ENCODE peak calls at places on chromosomes 11 and 22, in five cellular contexts. S, O, V, Y and T are unnamed samples.

GRCh38 chr11:59754494-59754858 is 700 bp upstream of the STX3 start:
- DNase-seq in S (no peak), O (peak; percentile 59), V (no peak), Y (peak; percentile 40), T (no peak)

GRCh38 chr11:70205049-70205725 is 2.1 kb downstream of the FADD start:
- DNase-seq in S (no peak), O (no peak), V (peak; percentile 35), Y (no peak), T (no peak)

GRCh38 chr11:131524186-131524585 is 153.8 kb downstream of the NTM start:
- DNase-seq in S (no peak), O (no peak), V (no peak), Y (no peak), T (no peak)

GRCh38 chr11:76782526-76783293 is 446 bp upstream of the TSKU start:
- DNase-seq in S (peak; percentile 93), O (peak; percentile 89), V (peak; percentile 94), Y (peak; percentile 85), T (peak; percentile 90)

GRCh38 chr11:134460044-134460371 is 48.0 kb upstream of the B3GAT1 start:
- DNase-seq in S (no peak), O (no peak), V (no peak), Y (no peak), T (no peak)

GRCh38 chr11:47552086-47552580 is 799 bp downstream of the CELF1 start:
- DNase-seq in S (no peak), O (peak; percentile 42), V (peak; percentile 53), Y (peak; percentile 56), T (no peak)

GRCh38 chr22:22945195-22945594 is 57.6 kb downstream of the IGLL5 start:
- DNase-seq in S (no peak), O (no peak), V (no peak), Y (no peak), T (no peak)

GRCh38 chr22:44460287-44461082 is 37.5 kb downstream of the RTL6 start:
- DNase-seq in S (no peak), O (no peak), V (no peak), Y (no peak), T (no peak)

GRCh38 chr11:67050139-67050538 is 6.5 kb upstream of the RHOD start:
- DNase-seq in S (no peak), O (no peak), V (no peak), Y (no peak), T (no peak)

GRCh38 chr11:74948546-74948897 is 369 bp downstream of the XRRA1 start:
- DNase-seq in S (no peak), O (peak; percentile 38), V (peak; percentile 30), Y (no peak), T (no peak)

GRCh38 chr22:21816787-21817496 is 50.5 kb downstream of the MAPK1 start:
- DNase-seq in S (no peak), O (peak; percentile 86), V (peak; percentile 97), Y (no peak), T (peak; percentile 88)

GRCh38 chr11:34754171-34754823 is 133.4 kb downstream of the EHF start:
- DNase-seq in S (no peak), O (no peak), V (peak; percentile 21), Y (no peak), T (no peak)

GRCh38 chr11:130241697-130242096 is 73.0 kb downstream of the ZBTB44 start:
- DNase-seq in S (no peak), O (no peak), V (no peak), Y (no peak), T (no peak)

GRCh38 chr11:64007160-64007628 is 21.0 kb downstream of the OTUB1 start:
- DNase-seq in S (no peak), O (no peak), V (peak; percentile 10), Y (peak; percentile 53), T (no peak)

GRCh38 chr11:120023120-120023519 is 114.8 kb downstream of the TRIM29 start:
- DNase-seq in S (no peak), O (no peak), V (no peak), Y (no peak), T (no peak)

GRCh38 chr11:118643142-118643994 is 36.0 kb downstream of the PHLDB1 start:
- DNase-seq in S (no peak), O (no peak), V (no peak), Y (no peak), T (no peak)

GRCh38 chr11:46304605-46305004 is 27.1 kb downstream of the CREB3L1 start:
- DNase-seq in S (no peak), O (no peak), V (no peak), Y (no peak), T (no peak)

GRCh38 chr11:44190883-44191230 is 95.4 kb downstream of the EXT2 start:
- DNase-seq in S (no peak), O (no peak), V (no peak), Y (no peak), T (no peak)

GRCh38 chr11:29025001-29025400 is 916.8 kb downstream of the METTL15 start:
- DNase-seq in S (no peak), O (no peak), V (peak; percentile 24), Y (no peak), T (no peak)

GRCh38 chr22:31081963-31082605 is 966 bp downstream of the SMTN start:
- DNase-seq in S (no peak), O (no peak), V (no peak), Y (no peak), T (no peak)

GRCh38 chr22:19853879-19854777 is 546 bp downstream of the GNB1L start:
- DNase-seq in S (no peak), O (peak; percentile 32), V (peak; percentile 16), Y (peak; percentile 35), T (no peak)

GRCh38 chr11:90423378-90423777 is 200.5 kb upstream of the CHORDC1 start:
- DNase-seq in S (peak; percentile 3), O (no peak), V (no peak), Y (no peak), T (no peak)

GRCh38 chr11:76602431-76602861 is 68.1 kb downstream of the LRRC32 start:
- DNase-seq in S (no peak), O (no peak), V (peak; percentile 76), Y (no peak), T (no peak)

GRCh38 chr11:17531818-17532131 is 12.4 kb downstream of the USH1C start:
- DNase-seq in S (no peak), O (no peak), V (peak; percentile 40), Y (no peak), T (no peak)

GRCh38 chr22:36160499-36160942 is at the start of gene APOL3:
- DNase-seq in S (no peak), O (peak; percentile 53), V (peak; percentile 73), Y (peak; percentile 69), T (no peak)

GRCh38 chr11:35667257-35667656 is 4.7 kb downstream of the TRIM44 start:
- DNase-seq in S (no peak), O (no peak), V (no peak), Y (no peak), T (no peak)

GRCh38 chr22:23279781-23280180 is 99.5 kb downstream of the BCR start:
- DNase-seq in S (no peak), O (no peak), V (no peak), Y (no peak), T (no peak)

GRCh38 chr11:24900524-24900923 is 403.7 kb downstream of the LUZP2 start:
- DNase-seq in S (no peak), O (no peak), V (no peak), Y (no peak), T (no peak)

GRCh38 chr11:74766905-74767304 is 18.3 kb downstream of the RNF169 start:
- DNase-seq in S (no peak), O (no peak), V (no peak), Y (no peak), T (no peak)

GRCh38 chr11:134452026-134452848 is 40.2 kb upstream of the B3GAT1 start:
- DNase-seq in S (no peak), O (no peak), V (no peak), Y (no peak), T (no peak)

GRCh38 chr11:44931466-44931865 is 19.2 kb downstream of the TP53I11 start:
- DNase-seq in S (no peak), O (no peak), V (no peak), Y (no peak), T (no peak)

GRCh38 chr22:20249797-20250354 is 18.2 kb downstream of the RTN4R start:
- DNase-seq in S (no peak), O (no peak), V (peak; percentile 57), Y (no peak), T (no peak)

GRCh38 chr11:116931206-116931953 is 94.0 kb upstream of the APOA1 start:
- DNase-seq in S (no peak), O (peak; percentile 55), V (peak; percentile 55), Y (no peak), T (no peak)

GRCh38 chr11:34262601-34263081 is 95.2 kb downstream of the ABTB2 start:
- DNase-seq in S (no peak), O (no peak), V (no peak), Y (no peak), T (no peak)

GRCh38 chr22:37904572-37905533 is 1.2 kb upstream of the MICALL1 start:
- DNase-seq in S (no peak), O (no peak), V (peak; percentile 98), Y (peak; percentile 76), T (peak; percentile 85)
- H3K4me3 ChIP-seq in S (no peak overlapping the region), O (no peak overlapping the region), V (peak overlapping the region; percentile 45), Y (peak overlapping the region; percentile 59), T (peak overlapping the region; percentile 41)

GRCh38 chr11:60870733-60871377 is 3.5 kb downstream of the ZP1 start:
- DNase-seq in S (no peak), O (no peak), V (no peak), Y (no peak), T (no peak)
- H3K4me3 ChIP-seq in S (no peak overlapping the region), O (no peak overlapping the region), V (no peak overlapping the region), Y (no peak overlapping the region), T (no peak overlapping the region)

GRCh38 chr22:29388759-29389090 is 355 bp upstream of the AP1B1 start:
- DNase-seq in S (no peak), O (no peak), V (no peak), Y (no peak), T (no peak)
- H3K4me3 ChIP-seq in S (peak overlapping the region; percentile 82), O (peak overlapping the region; percentile 88), V (peak overlapping the region; percentile 86), Y (peak overlapping the region; percentile 87), T (peak overlapping the region; percentile 65)

GRCh38 chr11:102807921-102808320 is 10.0 kb upstream of the MMP1 start:
- DNase-seq in S (no peak), O (peak; percentile 5), V (no peak), Y (no peak), T (no peak)
- H3K4me3 ChIP-seq in S (no peak overlapping the region), O (no peak overlapping the region), V (no peak overlapping the region), Y (no peak overlapping the region), T (no peak overlapping the region)

DNA sequence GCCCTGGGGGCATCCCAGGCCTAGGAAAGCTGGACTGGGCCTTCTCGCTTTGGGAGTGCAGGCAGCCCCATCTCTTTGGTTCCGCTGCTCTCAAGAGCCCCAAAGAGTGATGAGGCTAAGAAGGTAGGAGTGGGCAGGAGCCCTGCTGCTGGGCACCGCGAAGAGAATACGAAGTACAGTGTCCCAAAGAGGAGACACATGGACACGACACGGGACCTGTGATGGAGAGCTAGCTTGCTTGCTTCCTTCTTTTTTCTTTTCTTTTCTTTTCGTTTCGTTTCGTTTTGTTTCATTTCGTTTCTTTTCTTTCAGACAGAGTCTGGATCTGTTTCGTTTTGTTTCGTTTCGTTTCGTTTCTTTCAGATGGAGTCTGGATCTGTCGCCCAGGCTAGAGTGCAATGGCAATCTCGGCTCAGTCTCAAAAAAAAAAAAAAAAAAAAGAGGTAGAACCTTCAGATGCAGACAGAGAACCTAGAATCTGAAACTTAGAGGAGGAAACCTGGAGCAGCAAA is 10.6 kb downstream of the MGAT3 start:
- DNase-seq in S (no peak), O (no peak), V (no peak), Y (no peak), T (no peak)
- H3K4me3 ChIP-seq in S (no peak overlapping the region), O (peak overlapping the region; percentile 57), V (no peak overlapping the region), Y (no peak overlapping the region), T (no peak overlapping the region)

GRCh38 chr11:88402784-88403183 is 65.2 kb upstream of the CTSC start:
- DNase-seq in S (no peak), O (no peak), V (peak; percentile 59), Y (no peak), T (no peak)
- H3K4me3 ChIP-seq in S (no peak overlapping the region), O (no peak overlapping the region), V (peak overlapping the region; percentile 9), Y (no peak overlapping the region), T (no peak overlapping the region)

GRCh38 chr22:25405854-25406509 is 158.5 kb upstream of the GRK3 start:
- DNase-seq in S (no peak), O (no peak), V (no peak), Y (no peak), T (no peak)
- H3K4me3 ChIP-seq in S (peak overlapping the region; percentile 56), O (peak overlapping the region; percentile 87), V (peak overlapping the region; percentile 74), Y (peak overlapping the region; percentile 78), T (peak overlapping the region; percentile 82)